ENCODE peak calls at places on chromosomes 12 and 14, in ten cellular contexts. One of them, this sample, is unnamed.

GRCh38 chr12:51392556-51393237 is 1.5 kb upstream of the GALNT6 start:
- DNase-seq in stimulated activated effector memory CD8-positive, alpha-beta T cell treated with anti-CD3 and anti-CD28 coated beads, Interleukin-12 subunit alpha, Interleukin-12 subunit beta, amount 100 ng/mL, for 72 hours: no peak
- DNase-seq in HTR-8/SVneo: no peak
- DNase-seq in testis: peak; percentile 27
- DNase-seq in T-helper 9 cell: no peak
- DNase-seq in NCI-H748 treated with DMSO at 0.1 percent for 48 hours: no peak
- DNase-seq in esophagus muscularis mucosa: no peak
- DNase-seq in AG04450: no peak
- DNase-seq in T-helper 1 cell: no peak
- DNase-seq in activated T-helper 1 cell treated with anti-CD3 and anti-CD28 coated beads, Interleukin-12 subunit alpha, Interleukin-12 subunit beta, Interleukin-2, Interleukin-4 antibody, amounts not matched to agents 30 ng/mL and 10 ng/mL and 1 ng/mL, durations not matched to agents 14 hours and 24 hours and 36 hours: no peak
- DNase-seq in this sample: no peak

GRCh38 chr14:88352299-88353097 is 29.4 kb upstream of the KCNK10 start:
- DNase-seq in AG04450: no peak
- DNase-seq in HTR-8/SVneo: no peak
- DNase-seq in stimulated activated effector memory CD8-positive, alpha-beta T cell treated with anti-CD3 and anti-CD28 coated beads, Interleukin-12 subunit alpha, Interleukin-12 subunit beta, amount 100 ng/mL, for 72 hours: no peak
- DNase-seq in T-helper 9 cell: no peak
- DNase-seq in T-helper 1 cell: no peak
- DNase-seq in esophagus muscularis mucosa: no peak
- DNase-seq in NCI-H748 treated with DMSO at 0.1 percent for 48 hours: peak; percentile 95
- DNase-seq in testis: no peak
- DNase-seq in activated T-helper 1 cell treated with anti-CD3 and anti-CD28 coated beads, Interleukin-12 subunit alpha, Interleukin-12 subunit beta, Interleukin-2, Interleukin-4 antibody, amounts not matched to agents 30 ng/mL and 10 ng/mL and 1 ng/mL, durations not matched to agents 14 hours and 24 hours and 36 hours: no peak
- DNase-seq in this sample: no peak

GRCh38 chr12:16674885-16675284 is 68.9 kb upstream of the LMO3 start:
- DNase-seq in stimulated activated effector memory CD8-positive, alpha-beta T cell treated with anti-CD3 and anti-CD28 coated beads, Interleukin-12 subunit alpha, Interleukin-12 subunit beta, amount 100 ng/mL, for 72 hours: no peak
- DNase-seq in T-helper 1 cell: no peak
- DNase-seq in T-helper 9 cell: no peak
- DNase-seq in testis: no peak
- DNase-seq in esophagus muscularis mucosa: no peak
- DNase-seq in HTR-8/SVneo: no peak
- DNase-seq in activated T-helper 1 cell treated with anti-CD3 and anti-CD28 coated beads, Interleukin-12 subunit alpha, Interleukin-12 subunit beta, Interleukin-2, Interleukin-4 antibody, amounts not matched to agents 30 ng/mL and 10 ng/mL and 1 ng/mL, durations not matched to agents 14 hours and 24 hours and 36 hours: no peak
- DNase-seq in NCI-H748 treated with DMSO at 0.1 percent for 48 hours: no peak
- DNase-seq in AG04450: no peak
- DNase-seq in this sample: no peak

GRCh38 chr14:75968461-75968860 is 13.3 kb downstream of the TGFB3 start:
- DNase-seq in HTR-8/SVneo: no peak
- DNase-seq in stimulated activated effector memory CD8-positive, alpha-beta T cell treated with anti-CD3 and anti-CD28 coated beads, Interleukin-12 subunit alpha, Interleukin-12 subunit beta, amount 100 ng/mL, for 72 hours: no peak
- DNase-seq in T-helper 1 cell: no peak
- DNase-seq in T-helper 9 cell: no peak
- DNase-seq in esophagus muscularis mucosa: no peak
- DNase-seq in activated T-helper 1 cell treated with anti-CD3 and anti-CD28 coated beads, Interleukin-12 subunit alpha, Interleukin-12 subunit beta, Interleukin-2, Interleukin-4 antibody, amounts not matched to agents 30 ng/mL and 10 ng/mL and 1 ng/mL, durations not matched to agents 14 hours and 24 hours and 36 hours: no peak
- DNase-seq in AG04450: no peak
- DNase-seq in NCI-H748 treated with DMSO at 0.1 percent for 48 hours: no peak
- DNase-seq in testis: peak; percentile 29
- DNase-seq in this sample: no peak

GRCh38 chr14:56514663-56515371 is 64.8 kb upstream of the TMEM260 start:
- DNase-seq in T-helper 9 cell: no peak
- DNase-seq in HTR-8/SVneo: no peak
- DNase-seq in testis: no peak
- DNase-seq in esophagus muscularis mucosa: no peak
- DNase-seq in stimulated activated effector memory CD8-positive, alpha-beta T cell treated with anti-CD3 and anti-CD28 coated beads, Interleukin-12 subunit alpha, Interleukin-12 subunit beta, amount 100 ng/mL, for 72 hours: no peak
- DNase-seq in NCI-H748 treated with DMSO at 0.1 percent for 48 hours: no peak
- DNase-seq in AG04450: no peak
- DNase-seq in activated T-helper 1 cell treated with anti-CD3 and anti-CD28 coated beads, Interleukin-12 subunit alpha, Interleukin-12 subunit beta, Interleukin-2, Interleukin-4 antibody, amounts not matched to agents 30 ng/mL and 10 ng/mL and 1 ng/mL, durations not matched to agents 14 hours and 24 hours and 36 hours: no peak
- DNase-seq in T-helper 1 cell: no peak
- DNase-seq in this sample: no peak

GRCh38 chr14:50533806-50534205 is 1.4 kb upstream of the MAP4K5 start:
- DNase-seq in esophagus muscularis mucosa: no peak
- DNase-seq in activated T-helper 1 cell treated with anti-CD3 and anti-CD28 coated beads, Interleukin-12 subunit alpha, Interleukin-12 subunit beta, Interleukin-2, Interleukin-4 antibody, amounts not matched to agents 30 ng/mL and 10 ng/mL and 1 ng/mL, durations not matched to agents 14 hours and 24 hours and 36 hours: no peak
- DNase-seq in HTR-8/SVneo: no peak
- DNase-seq in T-helper 1 cell: no peak
- DNase-seq in T-helper 9 cell: no peak
- DNase-seq in NCI-H748 treated with DMSO at 0.1 percent for 48 hours: no peak
- DNase-seq in AG04450: no peak
- DNase-seq in stimulated activated effector memory CD8-positive, alpha-beta T cell treated with anti-CD3 and anti-CD28 coated beads, Interleukin-12 subunit alpha, Interleukin-12 subunit beta, amount 100 ng/mL, for 72 hours: no peak
- DNase-seq in testis: no peak
- DNase-seq in this sample: no peak

GRCh38 chr14:61575126-61575525 is 120.2 kb upstream of the HIF1A start:
- DNase-seq in esophagus muscularis mucosa: peak; percentile 37
- DNase-seq in stimulated activated effector memory CD8-positive, alpha-beta T cell treated with anti-CD3 and anti-CD28 coated beads, Interleukin-12 subunit alpha, Interleukin-12 subunit beta, amount 100 ng/mL, for 72 hours: no peak
- DNase-seq in HTR-8/SVneo: no peak
- DNase-seq in NCI-H748 treated with DMSO at 0.1 percent for 48 hours: no peak
- DNase-seq in activated T-helper 1 cell treated with anti-CD3 and anti-CD28 coated beads, Interleukin-12 subunit alpha, Interleukin-12 subunit beta, Interleukin-2, Interleukin-4 antibody, amounts not matched to agents 30 ng/mL and 10 ng/mL and 1 ng/mL, durations not matched to agents 14 hours and 24 hours and 36 hours: no peak
- DNase-seq in AG04450: no peak
- DNase-seq in T-helper 9 cell: no peak
- DNase-seq in T-helper 1 cell: no peak
- DNase-seq in testis: no peak
- DNase-seq in this sample: no peak

GRCh38 chr12:3313066-3313465 is 177.9 kb upstream of the PRMT8 start:
- DNase-seq in T-helper 1 cell: no peak
- DNase-seq in HTR-8/SVneo: no peak
- DNase-seq in NCI-H748 treated with DMSO at 0.1 percent for 48 hours: no peak
- DNase-seq in T-helper 9 cell: no peak
- DNase-seq in AG04450: peak; percentile 57
- DNase-seq in testis: no peak
- DNase-seq in activated T-helper 1 cell treated with anti-CD3 and anti-CD28 coated beads, Interleukin-12 subunit alpha, Interleukin-12 subunit beta, Interleukin-2, Interleukin-4 antibody, amounts not matched to agents 30 ng/mL and 10 ng/mL and 1 ng/mL, durations not matched to agents 14 hours and 24 hours and 36 hours: no peak
- DNase-seq in stimulated activated effector memory CD8-positive, alpha-beta T cell treated with anti-CD3 and anti-CD28 coated beads, Interleukin-12 subunit alpha, Interleukin-12 subunit beta, amount 100 ng/mL, for 72 hours: no peak
- DNase-seq in esophagus muscularis mucosa: no peak
- DNase-seq in this sample: no peak

GRCh38 chr12:53292441-53292840 is 2.9 kb upstream of the PFDN5 start:
- DNase-seq in T-helper 1 cell: no peak
- DNase-seq in NCI-H748 treated with DMSO at 0.1 percent for 48 hours: no peak
- DNase-seq in activated T-helper 1 cell treated with anti-CD3 and anti-CD28 coated beads, Interleukin-12 subunit alpha, Interleukin-12 subunit beta, Interleukin-2, Interleukin-4 antibody, amounts not matched to agents 30 ng/mL and 10 ng/mL and 1 ng/mL, durations not matched to agents 14 hours and 24 hours and 36 hours: no peak
- DNase-seq in AG04450: no peak
- DNase-seq in HTR-8/SVneo: no peak
- DNase-seq in testis: no peak
- DNase-seq in stimulated activated effector memory CD8-positive, alpha-beta T cell treated with anti-CD3 and anti-CD28 coated beads, Interleukin-12 subunit alpha, Interleukin-12 subunit beta, amount 100 ng/mL, for 72 hours: no peak
- DNase-seq in esophagus muscularis mucosa: no peak
- DNase-seq in T-helper 9 cell: no peak
- DNase-seq in this sample: no peak

GRCh38 chr14:87494010-87494409 is 499.0 kb downstream of the GALC start:
- DNase-seq in AG04450: no peak
- DNase-seq in activated T-helper 1 cell treated with anti-CD3 and anti-CD28 coated beads, Interleukin-12 subunit alpha, Interleukin-12 subunit beta, Interleukin-2, Interleukin-4 antibody, amounts not matched to agents 30 ng/mL and 10 ng/mL and 1 ng/mL, durations not matched to agents 14 hours and 24 hours and 36 hours: no peak
- DNase-seq in NCI-H748 treated with DMSO at 0.1 percent for 48 hours: no peak
- DNase-seq in T-helper 1 cell: no peak
- DNase-seq in testis: no peak
- DNase-seq in stimulated activated effector memory CD8-positive, alpha-beta T cell treated with anti-CD3 and anti-CD28 coated beads, Interleukin-12 subunit alpha, Interleukin-12 subunit beta, amount 100 ng/mL, for 72 hours: no peak
- DNase-seq in HTR-8/SVneo: no peak
- DNase-seq in T-helper 9 cell: no peak
- DNase-seq in esophagus muscularis mucosa: no peak
- DNase-seq in this sample: no peak

This sample was measured in aorta.